ENCODE peak calls at places on chromosomes 2 and 18, in four cellular contexts. One of them, this sample, is unnamed.

GRCh38 chr18:45241982-45242565 is 373.2 kb upstream of the SLC14A2 start:
- DNase-seq in omental fat pad: no peak
- DNase-seq in stimulated activated CD4-positive, alpha-beta T cell treated with anti-CD3 and anti-CD28 coated beads, Interleukin-4, amount 100 ng/mL, for 4 hours: no peak
- DNase-seq in activated naive CD8-positive, alpha-beta T cell treated with anti-CD3 and anti-CD28 coated beads, Interleukin-2, amount 50 U/mL, for 24 hours: no peak
- DNase-seq in this sample: no peak

GRCh38 chr2:102992607-102993006 is 230.8 kb downstream of the TMEM182 start:
- DNase-seq in omental fat pad: no peak
- DNase-seq in stimulated activated CD4-positive, alpha-beta T cell treated with anti-CD3 and anti-CD28 coated beads, Interleukin-4, amount 100 ng/mL, for 4 hours: no peak
- DNase-seq in activated naive CD8-positive, alpha-beta T cell treated with anti-CD3 and anti-CD28 coated beads, Interleukin-2, amount 50 U/mL, for 24 hours: no peak
- DNase-seq in this sample: no peak

GRCh38 chr2:222903234-222904220 is 42.7 kb downstream of the ACSL3 start:
- DNase-seq in omental fat pad: no peak
- DNase-seq in stimulated activated CD4-positive, alpha-beta T cell treated with anti-CD3 and anti-CD28 coated beads, Interleukin-4, amount 100 ng/mL, for 4 hours: peak
- DNase-seq in activated naive CD8-positive, alpha-beta T cell treated with anti-CD3 and anti-CD28 coated beads, Interleukin-2, amount 50 U/mL, for 24 hours: peak
- DNase-seq in this sample: peak

GRCh38 chr18:79525556-79526467 is 130.1 kb downstream of the NFATC1 start:
- DNase-seq in omental fat pad: no peak
- DNase-seq in stimulated activated CD4-positive, alpha-beta T cell treated with anti-CD3 and anti-CD28 coated beads, Interleukin-4, amount 100 ng/mL, for 4 hours: no peak
- DNase-seq in activated naive CD8-positive, alpha-beta T cell treated with anti-CD3 and anti-CD28 coated beads, Interleukin-2, amount 50 U/mL, for 24 hours: no peak
- DNase-seq in this sample: no peak

GRCh38 chr2:221777119-221777518 is 205.0 kb upstream of the EPHA4 start:
- DNase-seq in omental fat pad: no peak
- DNase-seq in stimulated activated CD4-positive, alpha-beta T cell treated with anti-CD3 and anti-CD28 coated beads, Interleukin-4, amount 100 ng/mL, for 4 hours: no peak
- DNase-seq in activated naive CD8-positive, alpha-beta T cell treated with anti-CD3 and anti-CD28 coated beads, Interleukin-2, amount 50 U/mL, for 24 hours: no peak
- DNase-seq in this sample: no peak

GRCh38 chr2:235594041-235594440 is 100.2 kb downstream of the AGAP1 start:
- DNase-seq in omental fat pad: no peak
- DNase-seq in stimulated activated CD4-positive, alpha-beta T cell treated with anti-CD3 and anti-CD28 coated beads, Interleukin-4, amount 100 ng/mL, for 4 hours: no peak
- DNase-seq in activated naive CD8-positive, alpha-beta T cell treated with anti-CD3 and anti-CD28 coated beads, Interleukin-2, amount 50 U/mL, for 24 hours: no peak
- DNase-seq in this sample: peak

GRCh38 chr2:85132834-85133637 is at the start of gene TCF7L1:
- DNase-seq in omental fat pad: peak
- DNase-seq in stimulated activated CD4-positive, alpha-beta T cell treated with anti-CD3 and anti-CD28 coated beads, Interleukin-4, amount 100 ng/mL, for 4 hours: peak
- DNase-seq in activated naive CD8-positive, alpha-beta T cell treated with anti-CD3 and anti-CD28 coated beads, Interleukin-2, amount 50 U/mL, for 24 hours: peak
- DNase-seq in this sample: peak

GRCh38 chr2:134818321-134818720 is 20.1 kb upstream of the ACMSD start:
- DNase-seq in omental fat pad: no peak
- DNase-seq in stimulated activated CD4-positive, alpha-beta T cell treated with anti-CD3 and anti-CD28 coated beads, Interleukin-4, amount 100 ng/mL, for 4 hours: no peak
- DNase-seq in activated naive CD8-positive, alpha-beta T cell treated with anti-CD3 and anti-CD28 coated beads, Interleukin-2, amount 50 U/mL, for 24 hours: no peak
- DNase-seq in this sample: no peak